ENCODE peak calls at places on chromosomes 5 and 9, in eight cellular contexts. One of them, this sample, is unnamed.

GRCh38 chr9:127061411-127061810 is 61.0 kb downstream of the ANGPTL2 start:
- DNase-seq in tibial nerve: no peak
- DNase-seq in omental fat pad: no peak
- DNase-seq in Calu3: no peak
- DNase-seq in transverse colon: no peak
- DNase-seq in GM06990: no peak
- DNase-seq in upper lobe of left lung: no peak
- DNase-seq in right lobe of liver: no peak
- DNase-seq in this sample: no peak

GRCh38 chr5:72539726-72540125 is 32.5 kb upstream of the ZNF366 start:
- DNase-seq in GM06990: no peak
- DNase-seq in omental fat pad: no peak
- DNase-seq in Calu3: no peak
- DNase-seq in upper lobe of left lung: no peak
- DNase-seq in tibial nerve: no peak
- DNase-seq in transverse colon: no peak
- DNase-seq in right lobe of liver: no peak
- DNase-seq in this sample: no peak

GRCh38 chr5:147507480-147508126 is 2.3 kb downstream of the DPYSL3 start:
- DNase-seq in tibial nerve: no peak
- DNase-seq in upper lobe of left lung: no peak
- DNase-seq in GM06990: no peak
- DNase-seq in Calu3: no peak
- DNase-seq in omental fat pad: no peak
- DNase-seq in transverse colon: peak; percentile 9
- DNase-seq in right lobe of liver: no peak
- DNase-seq in this sample: no peak

GRCh38 chr9:33125441-33125840 is 41.7 kb downstream of the B4GALT1 start:
- DNase-seq in omental fat pad: no peak
- DNase-seq in transverse colon: no peak
- DNase-seq in upper lobe of left lung: no peak
- DNase-seq in GM06990: no peak
- DNase-seq in Calu3: no peak
- DNase-seq in tibial nerve: no peak
- DNase-seq in right lobe of liver: no peak
- DNase-seq in this sample: no peak

GRCh38 chr5:33850100-33850594 is 41.6 kb downstream of the ADAMTS12 start:
- DNase-seq in right lobe of liver: no peak
- DNase-seq in GM06990: peak; percentile 81
- DNase-seq in upper lobe of left lung: no peak
- DNase-seq in tibial nerve: no peak
- DNase-seq in Calu3: peak; percentile 13
- DNase-seq in transverse colon: no peak
- DNase-seq in omental fat pad: no peak
- DNase-seq in this sample: no peak

GRCh38 chr5:75568202-75568601 is 43.1 kb upstream of the ANKDD1B start:
- DNase-seq in GM06990: peak; percentile 27
- DNase-seq in tibial nerve: no peak
- DNase-seq in omental fat pad: no peak
- DNase-seq in transverse colon: no peak
- DNase-seq in Calu3: no peak
- DNase-seq in right lobe of liver: no peak
- DNase-seq in upper lobe of left lung: no peak
- DNase-seq in this sample: no peak

GRCh38 chr5:6572086-6572824 is 60.6 kb downstream of the NSUN2 start:
- DNase-seq in Calu3: no peak
- DNase-seq in upper lobe of left lung: peak; percentile 67
- DNase-seq in GM06990: no peak
- DNase-seq in omental fat pad: no peak
- DNase-seq in tibial nerve: no peak
- DNase-seq in transverse colon: no peak
- DNase-seq in right lobe of liver: no peak
- DNase-seq in this sample: no peak

GRCh38 chr5:176740131-176740701 is 70.1 kb upstream of the UNC5A start:
- DNase-seq in transverse colon: no peak
- DNase-seq in upper lobe of left lung: no peak
- DNase-seq in right lobe of liver: peak; percentile 40
- DNase-seq in GM06990: no peak
- DNase-seq in tibial nerve: no peak
- DNase-seq in omental fat pad: no peak
- DNase-seq in Calu3: no peak
- DNase-seq in this sample: no peak

DNA sequence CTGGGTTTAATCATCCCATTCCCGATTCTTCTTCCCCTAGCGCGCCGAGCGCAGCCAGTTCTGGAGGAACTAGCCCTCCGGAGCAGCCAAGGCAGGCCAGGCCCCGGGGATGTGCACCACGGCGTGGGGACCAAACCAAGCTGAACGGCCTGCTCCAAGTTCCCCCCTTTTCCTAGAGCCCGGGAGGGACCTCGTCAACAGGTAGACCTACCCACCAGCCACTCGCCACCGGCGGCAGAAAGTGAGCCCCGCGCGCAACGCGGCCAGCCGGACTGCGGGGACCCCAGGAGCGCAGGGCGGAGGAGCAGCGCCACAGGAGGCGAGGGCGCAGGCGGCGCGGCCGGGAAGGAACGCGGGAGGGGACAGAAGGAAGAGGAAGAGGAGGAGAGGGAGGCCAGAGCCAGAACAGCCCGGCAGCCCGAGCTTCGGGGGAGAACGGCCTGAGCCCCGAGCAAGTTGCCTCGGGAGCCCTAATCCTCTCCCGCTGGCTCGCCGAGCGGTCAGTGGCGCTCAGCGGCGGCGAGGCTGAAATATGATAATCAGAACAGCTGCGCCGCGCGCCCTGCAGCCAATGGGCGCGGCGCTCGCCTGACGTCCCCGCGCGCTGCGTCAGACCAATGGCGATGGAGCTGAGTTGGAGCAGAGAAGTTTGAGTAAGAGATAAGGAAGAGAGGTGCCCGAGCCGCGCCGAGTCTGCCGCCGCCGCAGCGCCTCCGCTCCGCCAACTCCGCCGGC is at the start of gene ISL1:
- DNase-seq in tibial nerve: no peak
- DNase-seq in transverse colon: peak; percentile 63
- DNase-seq in GM06990: peak; percentile 20
- DNase-seq in omental fat pad: peak; percentile 60
- DNase-seq in Calu3: peak; percentile 88
- DNase-seq in upper lobe of left lung: peak; percentile 88
- DNase-seq in right lobe of liver: no peak
- DNase-seq in this sample: peak; percentile 79
- TF ChIP-seq CTCF in tibial nerve: no peak
- TF ChIP-seq CTCF in transverse colon: no peak
- TF ChIP-seq CTCF in GM06990: no peak
- TF ChIP-seq CTCF in omental fat pad: no peak
- TF ChIP-seq CTCF in Calu3: no peak
- TF ChIP-seq CTCF in upper lobe of left lung: no peak
- TF ChIP-seq CTCF in right lobe of liver: no peak
- TF ChIP-seq CTCF in this sample: no peak

GRCh38 chr9:37037744-37038640 is 3.9 kb upstream of the PAX5 start:
- DNase-seq in right lobe of liver: no peak
- DNase-seq in tibial nerve: no peak
- DNase-seq in GM06990: peak; percentile 74
- DNase-seq in upper lobe of left lung: peak; percentile 80
- DNase-seq in omental fat pad: no peak
- DNase-seq in transverse colon: peak; percentile 27
- DNase-seq in Calu3: no peak
- DNase-seq in this sample: no peak

GRCh38 chr9:37037137-37037743 is 3.2 kb upstream of the PAX5 start:
- DNase-seq in tibial nerve: no peak
- DNase-seq in upper lobe of left lung: peak; percentile 70
- DNase-seq in transverse colon: no peak
- DNase-seq in GM06990: peak; percentile 71
- DNase-seq in omental fat pad: no peak
- DNase-seq in right lobe of liver: no peak
- DNase-seq in Calu3: no peak
- DNase-seq in this sample: no peak

GRCh38 chr9:37039065-37039464 is 5.0 kb upstream of the PAX5 start:
- DNase-seq in GM06990: no peak
- DNase-seq in omental fat pad: no peak
- DNase-seq in right lobe of liver: no peak
- DNase-seq in transverse colon: no peak
- DNase-seq in upper lobe of left lung: no peak
- DNase-seq in tibial nerve: no peak
- DNase-seq in Calu3: no peak
- DNase-seq in this sample: no peak

GRCh38 chr9:37042421-37042820 is 8.4 kb upstream of the PAX5 start:
- DNase-seq in GM06990: no peak
- DNase-seq in transverse colon: no peak
- DNase-seq in upper lobe of left lung: no peak
- DNase-seq in omental fat pad: no peak
- DNase-seq in tibial nerve: no peak
- DNase-seq in Calu3: no peak
- DNase-seq in right lobe of liver: no peak
- DNase-seq in this sample: no peak

GRCh38 chr9:37040508-37041127 is 6.5 kb upstream of the PAX5 start:
- DNase-seq in GM06990: no peak
- DNase-seq in Calu3: no peak
- DNase-seq in omental fat pad: no peak
- DNase-seq in transverse colon: no peak
- DNase-seq in right lobe of liver: no peak
- DNase-seq in tibial nerve: no peak
- DNase-seq in upper lobe of left lung: no peak
- DNase-seq in this sample: no peak
- TF ChIP-seq CTCF in GM06990: no peak
- TF ChIP-seq CTCF in Calu3: no peak
- TF ChIP-seq CTCF in omental fat pad: no peak
- TF ChIP-seq CTCF in transverse colon: no peak
- TF ChIP-seq CTCF in right lobe of liver: no peak
- TF ChIP-seq CTCF in tibial nerve: no peak
- TF ChIP-seq CTCF in upper lobe of left lung: no peak
- TF ChIP-seq CTCF in this sample: no peak

GRCh38 chr5:32628049-32628803 is 42.9 kb downstream of the SUB1 start:
- DNase-seq in upper lobe of left lung: no peak
- DNase-seq in GM06990: no peak
- DNase-seq in Calu3: peak; percentile 20
- DNase-seq in omental fat pad: no peak
- DNase-seq in tibial nerve: no peak
- DNase-seq in right lobe of liver: peak; percentile 56
- DNase-seq in transverse colon: no peak
- DNase-seq in this sample: no peak
- TF ChIP-seq CTCF in upper lobe of left lung: no peak
- TF ChIP-seq CTCF in GM06990: no peak
- TF ChIP-seq CTCF in Calu3: no peak
- TF ChIP-seq CTCF in omental fat pad: no peak
- TF ChIP-seq CTCF in tibial nerve: no peak
- TF ChIP-seq CTCF in right lobe of liver: peak; percentile 32
- TF ChIP-seq CTCF in transverse colon: no peak
- TF ChIP-seq CTCF in this sample: no peak

GRCh38 chr9:96022445-96023031 is 147.0 kb downstream of the ERCC6L2 start:
- DNase-seq in right lobe of liver: no peak
- DNase-seq in upper lobe of left lung: no peak
- DNase-seq in Calu3: no peak
- DNase-seq in GM06990: no peak
- DNase-seq in omental fat pad: no peak
- DNase-seq in transverse colon: peak; percentile 36
- DNase-seq in tibial nerve: no peak
- DNase-seq in this sample: no peak

GRCh38 chr9:96029722-96030515 is 154.4 kb downstream of the ERCC6L2 start:
- DNase-seq in right lobe of liver: no peak
- DNase-seq in GM06990: no peak
- DNase-seq in omental fat pad: no peak
- DNase-seq in transverse colon: no peak
- DNase-seq in tibial nerve: no peak
- DNase-seq in Calu3: no peak
- DNase-seq in upper lobe of left lung: no peak
- DNase-seq in this sample: no peak

GRCh38 chr9:96026655-96027213 is 151.2 kb downstream of the ERCC6L2 start:
- DNase-seq in upper lobe of left lung: no peak
- DNase-seq in tibial nerve: no peak
- DNase-seq in omental fat pad: no peak
- DNase-seq in right lobe of liver: no peak
- DNase-seq in GM06990: no peak
- DNase-seq in Calu3: no peak
- DNase-seq in transverse colon: no peak
- DNase-seq in this sample: no peak

GRCh38 chr9:96027271-96028131 is 152.0 kb downstream of the ERCC6L2 start:
- DNase-seq in right lobe of liver: no peak
- DNase-seq in upper lobe of left lung: peak; percentile 85
- DNase-seq in transverse colon: no peak
- DNase-seq in GM06990: no peak
- DNase-seq in omental fat pad: no peak
- DNase-seq in tibial nerve: no peak
- DNase-seq in Calu3: no peak
- DNase-seq in this sample: no peak

DNA sequence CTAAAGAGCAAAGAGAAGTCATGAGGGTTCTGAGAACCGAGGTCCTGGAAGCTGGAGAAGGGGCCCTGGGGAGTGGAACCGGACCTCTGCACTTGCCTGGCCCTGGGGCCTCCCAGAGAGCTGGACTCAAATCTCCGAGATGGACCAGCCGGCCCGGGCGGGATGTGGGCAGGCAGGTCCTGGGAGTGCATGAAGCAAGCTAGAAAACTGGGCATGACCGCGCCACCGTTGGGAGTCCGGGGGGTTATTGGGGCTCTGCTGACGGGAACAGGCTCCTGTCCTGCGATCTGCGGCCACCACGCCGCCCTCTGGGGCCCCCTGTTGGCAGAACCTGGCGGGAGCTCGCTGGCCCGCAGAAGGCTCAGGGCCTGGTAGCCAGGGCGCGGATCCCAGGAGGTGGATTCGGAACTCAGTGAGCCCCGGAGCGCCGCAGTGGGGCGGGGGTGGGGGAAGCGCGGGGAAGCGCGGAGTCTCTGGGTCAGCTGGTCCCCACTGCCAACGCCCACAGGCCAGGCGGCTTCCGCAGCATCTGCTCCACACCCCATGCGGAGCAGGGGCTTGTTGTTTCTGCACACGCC is 150.6 kb downstream of the ERCC6L2 start:
- DNase-seq in upper lobe of left lung: peak; percentile 88
- DNase-seq in right lobe of liver: no peak
- DNase-seq in transverse colon: no peak
- DNase-seq in tibial nerve: no peak
- DNase-seq in GM06990: no peak
- DNase-seq in Calu3: no peak
- DNase-seq in omental fat pad: no peak
- DNase-seq in this sample: no peak
- TF ChIP-seq CTCF in upper lobe of left lung: peak; percentile 15
- TF ChIP-seq CTCF in right lobe of liver: no peak
- TF ChIP-seq CTCF in transverse colon: no peak
- TF ChIP-seq CTCF in tibial nerve: no peak
- TF ChIP-seq CTCF in GM06990: peak; percentile 53
- TF ChIP-seq CTCF in Calu3: no peak
- TF ChIP-seq CTCF in omental fat pad: no peak
- TF ChIP-seq CTCF in this sample: no peak

DNA sequence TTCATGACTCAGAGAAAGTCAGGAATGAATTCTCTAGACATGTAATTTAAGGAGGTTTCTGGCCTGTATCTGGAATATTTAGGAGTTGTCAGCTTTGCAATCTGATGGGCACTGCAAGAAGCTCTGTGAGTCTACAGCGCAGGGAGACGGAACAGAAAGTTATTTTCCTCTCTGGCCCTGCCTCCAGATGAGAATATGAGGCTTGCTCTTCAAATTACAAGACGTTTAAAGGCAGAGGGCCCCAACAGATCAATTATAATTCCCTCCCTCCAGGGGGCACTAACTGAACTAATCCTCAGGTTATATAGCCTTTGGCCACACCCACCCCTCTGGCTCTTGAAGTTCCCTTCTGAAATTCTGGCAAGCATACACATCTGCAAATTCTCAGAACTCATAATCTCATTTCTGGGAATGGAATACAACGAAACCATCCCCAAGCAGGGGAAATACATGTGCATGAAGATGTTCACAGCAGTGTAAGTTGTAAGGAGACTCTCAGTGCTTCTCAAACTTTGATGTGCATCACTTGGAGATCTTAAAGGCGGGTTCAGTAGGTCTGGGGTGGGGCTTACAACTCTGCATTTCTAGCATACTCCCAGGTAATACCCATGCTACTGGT is 307.6 kb downstream of the CWC27 start:
- DNase-seq in Calu3: peak; percentile 52
- DNase-seq in transverse colon: peak; percentile 17
- DNase-seq in omental fat pad: no peak
- DNase-seq in right lobe of liver: no peak
- DNase-seq in upper lobe of left lung: no peak
- DNase-seq in tibial nerve: no peak
- DNase-seq in GM06990: no peak
- DNase-seq in this sample: no peak
- TF ChIP-seq CTCF in Calu3: peak; percentile 26
- TF ChIP-seq CTCF in transverse colon: no peak
- TF ChIP-seq CTCF in omental fat pad: no peak
- TF ChIP-seq CTCF in right lobe of liver: peak; percentile 18
- TF ChIP-seq CTCF in upper lobe of left lung: no peak
- TF ChIP-seq CTCF in tibial nerve: peak; percentile 10
- TF ChIP-seq CTCF in GM06990: peak; percentile 50
- TF ChIP-seq CTCF in this sample: no peak